ENCODE peak calls at places on chromosomes 12 and 14, in four cellular contexts. K is B cell; B is stimulated activated CD8-positive, alpha-beta memory T cell treated with anti-CD3 and anti-CD28 coated beads, Interleukin-15, amount 100 ng/mL, for 4 hours; V is neural progenitor cell. J is an unnamed sample.

GRCh38 chr14:88346048-88346639 is 23.1 kb upstream of the KCNK10 start:
- DNase-seq in V (no peak), K (no peak), B (no peak), J (no peak)

GRCh38 chr14:64676410-64677008 is 27.7 kb upstream of the PLEKHG3 start:
- DNase-seq in V (no peak), K (no peak), B (no peak), J (no peak)

GRCh38 chr12:53725824-53726223 is 1.4 kb downstream of the CALCOCO1 start:
- DNase-seq in K (no peak), B (no peak), V (no peak), J (no peak)

GRCh38 chr12:89825591-89826449 is 117.2 kb upstream of the ATP2B1 start:
- DNase-seq in V (no peak), B (no peak), K (no peak), J (no peak)

GRCh38 chr12:107118624-107119023 is 25.3 kb upstream of the CRY1 start:
- DNase-seq in B (no peak), V (no peak), K (no peak), J (no peak)

GRCh38 chr12:45050751-45051489 is at the start of gene DBX2:
- DNase-seq in V (peak), K (no peak), B (no peak), J (no peak)

GRCh38 chr14:70237710-70238109 is 49.0 kb upstream of the SLC8A3 start:
- DNase-seq in K (no peak), B (no peak), V (no peak), J (no peak)

GRCh38 chr12:51181558-51181957 is 8.6 kb upstream of the TFCP2 start:
- DNase-seq in K (no peak), B (no peak), V (no peak), J (no peak)

GRCh38 chr14:77868552-77869300 is 68.8 kb downstream of the ADCK1 start:
- DNase-seq in K (no peak), B (no peak), V (no peak), J (no peak)